ENCODE peak calls at places on chromosomes 3 and 15, in eight cellular contexts. C is dorsolateral prefrontal cortex; I is CD8-positive, alpha-beta T cell; K is mesothelial cell of epicardium; P is IMR-90; G is type B pancreatic cell; R is nephron progenitor cell; D is spleen. H is an unnamed sample.

GRCh38 chr3:141877911-141878310 is 1.5 kb downstream of the ATP1B3 start:
- DNase-seq in K (no peak), C (no peak), G (no peak), D (no peak), R (no peak), I (no peak), P (peak), H (no peak)

GRCh38 chr3:193780810-193781472 is 187.9 kb downstream of the OPA1 start:
- DNase-seq in R (peak), P (peak), K (peak), D (peak), I (peak), C (peak), G (peak), H (peak)

GRCh38 chr15:77014137-77015081 is 19.5 kb downstream of the PSTPIP1 start:
- DNase-seq in P (no peak), D (peak), I (no peak), G (no peak), C (no peak), R (no peak), K (no peak), H (peak)

GRCh38 chr15:39628821-39629220 is 47.9 kb downstream of the THBS1 start:
- DNase-seq in I (no peak), C (no peak), G (no peak), D (no peak), P (peak), R (no peak), K (no peak), H (no peak)

GRCh38 chr3:45665101-45665572 is 24.1 kb upstream of the SACM1L start:
- DNase-seq in I (peak), D (no peak), G (no peak), R (peak), C (no peak), K (no peak), P (peak), H (no peak)

GRCh38 chr3:69872783-69873378 is 126.7 kb upstream of the SAMMSON start:
- DNase-seq in D (no peak), R (no peak), P (peak), I (no peak), C (no peak), K (no peak), G (no peak), H (no peak)

GRCh38 chr15:71334434-71334833 is 219.2 kb downstream of the THSD4 start:
- DNase-seq in C (no peak), G (no peak), I (no peak), K (no peak), P (no peak), D (no peak), R (no peak), H (no peak)

GRCh38 chr3:41997702-41998551 is 36.0 kb upstream of the ULK4 start:
- DNase-seq in I (no peak), G (no peak), C (no peak), K (no peak), P (peak), D (no peak), R (peak), H (no peak)

GRCh38 chr3:187736418-187736871 is 8.8 kb downstream of the BCL6 start:
- DNase-seq in D (no peak), C (no peak), G (peak), K (no peak), I (no peak), R (no peak), P (peak), H (no peak)

GRCh38 chr15:50262533-50262932 is 3.0 kb downstream of the HDC start:
- DNase-seq in K (no peak), G (no peak), C (no peak), R (no peak), D (no peak), P (no peak), I (peak), H (no peak)

GRCh38 chr3:97161169-97161568 is 346.8 kb downstream of the EPHA6 start:
- DNase-seq in K (no peak), I (no peak), R (no peak), G (no peak), D (no peak), P (no peak), C (no peak), H (no peak)

GRCh38 chr3:113629941-113630340 is 66.5 kb downstream of the USF3 start:
- DNase-seq in D (no peak), I (no peak), C (no peak), K (no peak), R (no peak), P (no peak), G (no peak), H (no peak)

GRCh38 chr3:9500108-9501050 is 53.2 kb downstream of the LHFPL4 start:
- DNase-seq in I (peak), R (peak), K (peak), P (peak), C (no peak), D (peak), G (peak), H (peak)

GRCh38 chr3:107959767-107960166 is 131.1 kb downstream of the CD47 start:
- DNase-seq in K (no peak), G (no peak), I (no peak), C (no peak), R (no peak), D (no peak), P (peak), H (no peak)

GRCh38 chr3:47404955-47405790 is 24.4 kb downstream of the PTPN23 start:
- DNase-seq in I (no peak), R (no peak), G (no peak), C (peak), K (no peak), P (no peak), D (no peak), H (no peak)

GRCh38 chr15:95176794-95177577 is 945.6 kb downstream of the MCTP2 start:
- DNase-seq in C (no peak), P (no peak), I (no peak), R (no peak), K (no peak), D (no peak), G (no peak), H (no peak)

GRCh38 chr3:67090472-67090871 is 92.4 kb downstream of the KBTBD8 start:
- DNase-seq in K (no peak), I (no peak), R (no peak), G (no peak), C (no peak), P (peak), D (no peak), H (no peak)

GRCh38 chr3:49022751-49023171 is 840 bp downstream of the NDUFAF3 start:
- DNase-seq in I (no peak), C (no peak), G (no peak), K (no peak), D (no peak), P (no peak), R (peak), H (no peak)

GRCh38 chr3:65888980-65889706 is 149.6 kb downstream of the MAGI1 start:
- DNase-seq in R (no peak), C (no peak), K (no peak), P (peak), D (no peak), G (no peak), I (no peak), H (no peak)

GRCh38 chr3:55064164-55064563 is 136.3 kb upstream of the LRTM1 start:
- DNase-seq in C (no peak), R (no peak), K (no peak), G (no peak), P (no peak), D (no peak), I (no peak), H (no peak)

GRCh38 chr3:170414202-170414663 is 4.4 kb upstream of the CLDN11 start:
- DNase-seq in K (no peak), P (peak), I (peak), G (no peak), D (no peak), R (peak), C (no peak), H (no peak)

GRCh38 chr3:150544040-150544439 is 2.3 kb downstream of the SERP1 start:
- DNase-seq in K (no peak), C (no peak), D (no peak), G (no peak), R (no peak), P (peak), I (no peak), H (no peak)

GRCh38 chr3:95615592-95616310 is 1198.6 kb upstream of the EPHA6 start:
- DNase-seq in G (no peak), P (no peak), K (no peak), C (no peak), R (no peak), D (no peak), I (no peak), H (no peak)

GRCh38 chr3:118075873-118076272 is 958.8 kb downstream of the IGSF11 start:
- DNase-seq in D (no peak), I (no peak), C (no peak), R (no peak), K (no peak), G (no peak), P (peak), H (no peak)

GRCh38 chr15:44319385-44319784 is 30.9 kb downstream of the GOLM2 start:
- DNase-seq in K (no peak), D (no peak), R (no peak), I (no peak), C (no peak), P (no peak), G (no peak), H (no peak)
- TF ChIP-seq CTCF in K (no peak), D (peak), R (no peak), I (no peak), C (no peak), P (no peak), G (no peak), H (no peak)

GRCh38 chr15:62105266-62105665 is 38.5 kb downstream of the C2CD4A start:
- DNase-seq in G (no peak), P (no peak), K (no peak), R (no peak), I (no peak), C (no peak), D (no peak), H (no peak)
- TF ChIP-seq CTCF in G (no peak), P (no peak), K (no peak), R (no peak), I (no peak), C (no peak), D (no peak), H (no peak)

DNA sequence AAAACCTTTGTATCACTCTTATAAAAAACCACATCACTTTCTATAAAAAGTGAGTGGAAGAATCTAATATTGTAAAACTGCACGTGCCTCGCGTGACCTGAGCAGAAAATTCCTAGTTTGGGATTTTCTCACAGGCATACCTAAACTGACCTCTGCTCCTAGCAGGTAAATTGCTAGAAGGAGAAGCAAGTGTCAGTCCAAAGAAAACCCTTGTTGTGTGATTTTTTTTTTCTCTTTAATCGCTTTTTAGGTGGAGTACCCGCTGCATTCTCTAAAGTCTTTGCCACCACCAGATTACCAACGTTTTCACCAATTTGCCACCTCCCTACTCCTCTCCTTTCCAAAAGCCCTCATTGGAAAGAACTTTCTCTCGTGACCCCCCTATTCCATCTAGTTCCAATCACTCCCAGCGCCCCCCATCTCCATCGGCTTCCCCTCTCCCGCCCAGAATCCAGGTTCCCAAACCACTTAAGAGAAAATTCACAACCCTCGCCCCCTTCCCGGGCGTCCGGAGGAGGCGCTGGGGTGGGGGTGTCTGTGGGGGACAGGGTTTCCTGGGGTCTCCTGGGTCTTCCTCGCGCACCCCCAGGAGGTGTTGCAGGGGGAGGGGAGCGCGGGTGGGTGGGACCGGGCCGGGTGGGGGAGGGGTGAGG is 401 bp upstream of the UBE2E1 start:
- DNase-seq in I (no peak), C (no peak), D (no peak), P (no peak), G (no peak), R (no peak), K (no peak), H (no peak)
- TF ChIP-seq CTCF in I (no peak), C (no peak), D (no peak), P (no peak), G (peak), R (no peak), K (no peak), H (no peak)

DNA sequence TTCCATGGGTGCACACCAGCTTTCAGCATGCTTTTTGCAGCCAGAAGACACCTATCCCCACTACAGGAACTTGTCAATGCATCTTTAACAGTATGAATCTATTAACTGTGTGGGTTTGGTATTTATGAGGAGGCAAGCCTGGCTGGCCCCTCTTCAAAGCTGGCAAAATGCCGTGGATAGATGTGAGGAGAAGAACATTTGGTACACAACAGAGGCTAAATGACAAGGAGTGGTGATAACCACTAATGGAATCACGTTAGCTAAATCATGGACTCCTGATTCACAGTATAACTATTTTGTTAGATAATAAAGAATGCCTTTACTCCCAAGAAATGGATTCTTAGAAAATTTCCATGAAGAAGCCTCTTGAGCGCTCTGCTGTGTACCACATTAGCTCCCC is 187.2 kb downstream of the CLSTN2 start:
- DNase-seq in G (no peak), K (no peak), D (no peak), C (no peak), I (no peak), P (no peak), R (no peak), H (no peak)
- TF ChIP-seq CTCF in G (no peak), K (no peak), D (no peak), C (no peak), I (no peak), P (no peak), R (no peak), H (no peak)

DNA sequence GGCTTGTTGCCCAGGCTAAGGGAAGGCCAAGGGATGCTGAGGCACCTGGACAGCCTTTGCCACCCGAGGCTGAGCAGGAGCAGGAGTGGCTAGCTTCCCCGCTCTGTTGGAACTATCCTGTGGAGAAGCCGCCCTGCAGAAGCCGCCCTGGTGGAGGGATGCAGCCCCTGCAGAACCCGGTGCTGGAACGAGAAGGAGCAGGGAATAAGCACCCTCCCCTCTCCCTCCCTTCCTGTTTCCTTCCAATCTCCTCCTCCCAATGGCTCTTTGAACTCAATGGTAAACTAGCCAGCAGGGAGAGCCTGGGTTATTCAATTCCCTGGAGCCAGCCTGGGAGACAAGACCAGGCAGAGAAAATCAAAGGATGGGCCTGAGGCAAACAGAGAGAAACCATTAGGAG is 11.8 kb upstream of the HRG start:
- DNase-seq in C (no peak), D (no peak), K (no peak), G (no peak), I (no peak), R (peak), P (no peak), H (no peak)
- TF ChIP-seq CTCF in C (no peak), D (no peak), K (no peak), G (peak), I (no peak), R (peak), P (no peak), H (no peak)